ENCODE peak calls at places on chromosome 15, in eight cellular contexts. C is epithelial cell of esophagus; U is activated naive CD8-positive, alpha-beta T cell treated with anti-CD3 and anti-CD28 coated beads for 36 hours; E is fibroblast of lung; Z is AG10803; G is stimulated activated CD8-positive, alpha-beta memory T cell treated with anti-CD3 and anti-CD28 coated beads, Interleukin-2, amount 100 ng/mL, for 48 hours; P is iPS DF 19.7; X is progenitor cell of endocrine pancreas. I is an unnamed sample.

GRCh38 chr15:91007266-91007665 is 12.9 kb upstream of the PRC1 start:
- DNase-seq in Z (no peak), G (no peak), E (no peak), C (no peak), U (no peak), X (no peak), P (no peak), I (no peak)

GRCh38 chr15:31470756-31471155 is 144.1 kb downstream of the KLF13 start:
- DNase-seq in C (no peak), G (no peak), E (no peak), U (no peak), P (no peak), X (no peak), Z (no peak), I (no peak)

GRCh38 chr15:85011210-85011571 is 29.5 kb downstream of the PDE8A start:
- DNase-seq in E (no peak), Z (no peak), C (no peak), U (no peak), X (no peak), P (no peak), G (no peak), I (no peak)

GRCh38 chr15:79513916-79514315 is 81.8 kb downstream of the MINAR1 start:
- DNase-seq in U (no peak), C (no peak), G (no peak), Z (no peak), P (no peak), X (no peak), E (no peak), I (no peak)

GRCh38 chr15:58171476-58172061 is 33.4 kb downstream of the AQP9 start:
- DNase-seq in C (no peak), P (no peak), Z (no peak), U (no peak), G (no peak), X (no peak), E (no peak), I (no peak)

GRCh38 chr15:57003418-57003817 is 85.0 kb downstream of the TCF12 start:
- DNase-seq in C (peak; percentile 82), P (no peak), G (no peak), U (no peak), Z (peak; percentile 77), X (no peak), E (peak; percentile 93), I (no peak)

GRCh38 chr15:42707873-42708544 is 28.9 kb downstream of the CDAN1 start:
- DNase-seq in P (no peak), U (no peak), Z (no peak), G (no peak), C (peak; percentile 14), X (no peak), E (no peak), I (no peak)

GRCh38 chr15:101171954-101172353 is 79.9 kb downstream of the CHSY1 start:
- DNase-seq in P (no peak), U (no peak), X (no peak), C (no peak), Z (no peak), G (no peak), E (no peak), I (no peak)

GRCh38 chr15:52689562-52689961 is 10.4 kb upstream of the ATOSA start:
- DNase-seq in X (no peak), U (no peak), E (no peak), C (no peak), P (no peak), G (no peak), Z (no peak), I (no peak)

GRCh38 chr15:31360843-31361763 is 34.5 kb downstream of the KLF13 start:
- DNase-seq in P (no peak), U (peak; percentile 68), X (no peak), E (no peak), G (no peak), C (peak; percentile 33), Z (no peak), I (peak; percentile 77)

GRCh38 chr15:64096486-64097431 is 977 bp downstream of the SNX1 start:
- DNase-seq in C (peak; percentile 58), X (no peak), U (no peak), G (no peak), E (peak; percentile 55), P (no peak), Z (peak; percentile 30), I (no peak)

GRCh38 chr15:100759116-100759515 is 120.5 kb upstream of the ALDH1A3 start:
- DNase-seq in Z (peak; percentile 97), C (no peak), E (peak; percentile 78), G (no peak), P (no peak), X (no peak), U (no peak), I (no peak)

GRCh38 chr15:68630205-68630555 is 51.4 kb downstream of the CORO2B start:
- DNase-seq in C (no peak), E (no peak), P (no peak), Z (no peak), X (no peak), U (no peak), G (no peak), I (no peak)

GRCh38 chr15:98583758-98584157 is 64.6 kb upstream of the IGF1R start:
- DNase-seq in G (no peak), U (no peak), Z (no peak), P (no peak), C (no peak), E (no peak), X (no peak), I (no peak)

GRCh38 chr15:56824174-56824573 is 90.9 kb upstream of the ZNF280D start:
- DNase-seq in G (no peak), P (no peak), Z (peak; percentile 74), E (peak; percentile 63), X (no peak), C (no peak), U (no peak), I (no peak)

GRCh38 chr15:83207622-83208356 is at the start of gene HDGFL3:
- DNase-seq in E (peak; percentile 60), X (peak; percentile 49), G (peak; percentile 14), P (no peak), Z (peak; percentile 57), U (peak; percentile 57), C (peak; percentile 59), I (peak; percentile 58)

GRCh38 chr15:99953886-99954285 is 220.6 kb upstream of the LYSMD4 start:
- DNase-seq in X (no peak), Z (no peak), P (no peak), E (no peak), U (no peak), C (no peak), G (no peak), I (peak; percentile 37)

GRCh38 chr15:80174017-80174746 is 21.4 kb downstream of the FAH start:
- DNase-seq in E (peak; percentile 80), G (no peak), C (no peak), U (no peak), P (no peak), X (no peak), Z (peak; percentile 85), I (no peak)

GRCh38 chr15:82966671-82967071 is 14.2 kb upstream of the HOMER2 start:
- DNase-seq in E (no peak), Z (no peak), G (no peak), U (peak; percentile 17), X (no peak), C (no peak), P (no peak), I (peak; percentile 73)

GRCh38 chr15:75622505-75622904 is 3.0 kb downstream of the SNUPN start:
- DNase-seq in U (no peak), G (no peak), C (no peak), P (no peak), Z (no peak), E (no peak), X (no peak), I (no peak)

GRCh38 chr15:77457619-77458265 is 37.1 kb downstream of the HMG20A start:
- DNase-seq in Z (peak; percentile 69), G (no peak), C (no peak), P (no peak), U (no peak), X (no peak), E (peak; percentile 75), I (no peak)

GRCh38 chr15:91632981-91633380 is 220.5 kb upstream of the SLCO3A1 start:
- DNase-seq in P (no peak), Z (no peak), E (no peak), C (no peak), U (no peak), X (no peak), G (no peak), I (no peak)

GRCh38 chr15:85329561-85330421 is 50.6 kb upstream of the AKAP13 start:
- DNase-seq in G (no peak), Z (peak; percentile 63), U (peak; percentile 40), X (no peak), C (no peak), P (no peak), E (peak; percentile 51), I (no peak)

GRCh38 chr15:49471733-49472132 is 48.7 kb downstream of the FGF7 start:
- DNase-seq in U (peak; percentile 2), C (no peak), Z (no peak), G (no peak), P (no peak), X (no peak), E (no peak), I (no peak)

GRCh38 chr15:89217686-89218376 is 3.5 kb downstream of the RLBP1 start:
- DNase-seq in Z (no peak), U (no peak), X (no peak), G (no peak), P (no peak), C (no peak), E (no peak), I (no peak)

GRCh38 chr15:74954515-74954914 is 2.1 kb downstream of the RPP25 start:
- DNase-seq in P (no peak), C (no peak), E (peak; percentile 85), G (no peak), X (no peak), Z (no peak), U (no peak), I (no peak)

GRCh38 chr15:96326551-96327154 is 3.8 kb upstream of the NR2F2 start:
- DNase-seq in E (peak; percentile 60), P (no peak), Z (peak; percentile 75), G (no peak), U (no peak), C (peak; percentile 63), X (no peak), I (no peak)

GRCh38 chr15:78204351-78205309 is 29.7 kb downstream of the ACSBG1 start:
- DNase-seq in Z (peak; percentile 25), E (no peak), P (no peak), X (peak; percentile 7), U (no peak), G (no peak), C (no peak), I (no peak)

GRCh38 chr15:40445411-40446055 is 4.8 kb downstream of the BAHD1 start:
- DNase-seq in Z (peak; percentile 53), C (no peak), G (no peak), X (no peak), E (peak; percentile 77), U (no peak), P (no peak), I (no peak)

GRCh38 chr15:91268510-91268909 is 168.5 kb downstream of the SV2B start:
- DNase-seq in Z (no peak), C (no peak), E (no peak), G (no peak), X (no peak), P (no peak), U (peak; percentile 9), I (no peak)

GRCh38 chr15:73962409-73962808 is 29.7 kb downstream of the STOML1 start:
- DNase-seq in P (no peak), U (no peak), E (no peak), G (no peak), X (no peak), Z (peak; percentile 22), C (no peak), I (no peak)

GRCh38 chr15:97902140-97902780 is 58.2 kb upstream of the ARRDC4 start:
- DNase-seq in C (peak; percentile 62), Z (peak; percentile 97), E (no peak), U (no peak), X (no peak), P (no peak), G (no peak), I (no peak)

GRCh38 chr15:59609730-59610712 is 1.6 kb upstream of the GCNT3 start:
- DNase-seq in C (no peak), Z (no peak), X (no peak), G (no peak), E (no peak), P (no peak), U (no peak), I (no peak)

GRCh38 chr15:50911001-50911400 is 2.5 kb downstream of the AP4E1 start:
- DNase-seq in X (no peak), G (no peak), E (peak; percentile 84), U (no peak), P (no peak), Z (peak; percentile 75), C (no peak), I (no peak)

I was measured in stimulated activated effector memory CD8-positive, alpha-beta T cell treated with anti-CD3 and anti-CD28 coated beads, Interleukin-12 subunit alpha, Interleukin-12 subunit beta, amount 100 ng/mL, for 72 hours.